ENCODE peak calls at places on chromosome 19, in seven cellular contexts. A is gastrocnemius medialis, Y is uterus, C is tibial nerve, Q is A549, B is heart left ventricle, E is suprapubic skin. J is an unnamed sample.

GRCh38 chr19:6056801-6057650 is 53.3 kb downstream of the RFX2 start:
- DNase-seq in Q (peak), B (peak), Y (peak), E (peak), C (peak), A (peak), J (peak)

GRCh38 chr19:6109947-6110346 is 353 bp downstream of the RFX2 start:
- DNase-seq in A (no peak), B (no peak), Y (peak), C (no peak), Q (no peak), E (peak), J (no peak)

GRCh38 chr19:23415561-23416191 is 20.4 kb upstream of the ZNF91 start:
- DNase-seq in B (peak), Q (no peak), E (no peak), Y (no peak), C (no peak), A (no peak), J (peak)

GRCh38 chr19:3725640-3726310 is 17.6 kb downstream of the TJP3 start:
- DNase-seq in Q (no peak), Y (no peak), B (no peak), E (peak), C (no peak), A (no peak), J (peak)

GRCh38 chr19:19096641-19097627 is 33.1 kb downstream of the SLC25A42 start:
- DNase-seq in Q (no peak), A (no peak), B (no peak), C (no peak), E (no peak), Y (no peak), J (no peak)

GRCh38 chr19:17073869-17074627 is 1.2 kb downstream of the HAUS8 start:
- DNase-seq in A (no peak), B (no peak), C (no peak), Q (no peak), Y (no peak), E (no peak), J (no peak)

GRCh38 chr19:1767464-1767933 is 14.2 kb downstream of the ONECUT3 start:
- DNase-seq in B (no peak), A (no peak), E (no peak), C (peak), Q (peak), Y (no peak), J (peak)

GRCh38 chr19:17998827-17999150 is 9.2 kb upstream of the ARRDC2 start:
- DNase-seq in Q (no peak), B (no peak), A (no peak), E (no peak), C (no peak), Y (no peak), J (no peak)

GRCh38 chr19:6047741-6048231 is 62.5 kb downstream of the RFX2 start:
- DNase-seq in Q (no peak), E (peak), Y (no peak), B (no peak), A (no peak), C (no peak), J (peak)

GRCh38 chr19:19211499-19212432 is at the start of gene NCAN:
- DNase-seq in B (no peak), C (no peak), E (no peak), A (no peak), Y (no peak), Q (no peak), J (no peak)

GRCh38 chr19:22426901-22427300 is 4.8 kb upstream of the ZNF98 start:
- DNase-seq in Y (no peak), E (no peak), Q (no peak), B (no peak), C (no peak), A (no peak), J (peak)

GRCh38 chr19:3513198-3514140 is 7.4 kb downstream of the FZR1 start:
- DNase-seq in Q (no peak), B (peak), A (no peak), Y (no peak), E (peak), C (no peak), J (peak)

DNA sequence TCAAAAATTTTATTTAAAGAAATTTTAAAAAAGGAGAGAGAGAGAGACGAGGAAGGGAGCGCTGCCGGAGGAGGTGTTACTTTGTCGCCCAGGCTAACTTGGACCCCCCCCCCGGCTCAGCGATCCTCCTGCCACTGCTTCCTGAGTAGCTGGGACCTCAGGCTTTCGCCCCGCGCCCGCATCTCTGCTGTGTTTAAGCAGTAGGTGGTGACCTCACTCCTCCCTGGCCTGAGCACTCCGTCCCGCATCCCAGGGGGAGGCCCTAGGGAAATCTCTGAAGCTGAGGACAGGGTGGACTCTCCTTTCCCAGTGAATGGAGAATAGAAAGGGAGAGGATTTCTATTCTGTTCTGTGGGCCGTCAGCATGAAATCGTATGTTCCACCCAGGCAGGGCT is 481 bp upstream of the ZNF845 start:
- DNase-seq in Y (peak), Q (peak), B (peak), A (peak), C (peak), E (peak), J (peak)
- H3K27ac ChIP-seq in Y (peak), Q (peak), B (peak), A (peak), C (no peak), E (peak), J (no peak)

DNA sequence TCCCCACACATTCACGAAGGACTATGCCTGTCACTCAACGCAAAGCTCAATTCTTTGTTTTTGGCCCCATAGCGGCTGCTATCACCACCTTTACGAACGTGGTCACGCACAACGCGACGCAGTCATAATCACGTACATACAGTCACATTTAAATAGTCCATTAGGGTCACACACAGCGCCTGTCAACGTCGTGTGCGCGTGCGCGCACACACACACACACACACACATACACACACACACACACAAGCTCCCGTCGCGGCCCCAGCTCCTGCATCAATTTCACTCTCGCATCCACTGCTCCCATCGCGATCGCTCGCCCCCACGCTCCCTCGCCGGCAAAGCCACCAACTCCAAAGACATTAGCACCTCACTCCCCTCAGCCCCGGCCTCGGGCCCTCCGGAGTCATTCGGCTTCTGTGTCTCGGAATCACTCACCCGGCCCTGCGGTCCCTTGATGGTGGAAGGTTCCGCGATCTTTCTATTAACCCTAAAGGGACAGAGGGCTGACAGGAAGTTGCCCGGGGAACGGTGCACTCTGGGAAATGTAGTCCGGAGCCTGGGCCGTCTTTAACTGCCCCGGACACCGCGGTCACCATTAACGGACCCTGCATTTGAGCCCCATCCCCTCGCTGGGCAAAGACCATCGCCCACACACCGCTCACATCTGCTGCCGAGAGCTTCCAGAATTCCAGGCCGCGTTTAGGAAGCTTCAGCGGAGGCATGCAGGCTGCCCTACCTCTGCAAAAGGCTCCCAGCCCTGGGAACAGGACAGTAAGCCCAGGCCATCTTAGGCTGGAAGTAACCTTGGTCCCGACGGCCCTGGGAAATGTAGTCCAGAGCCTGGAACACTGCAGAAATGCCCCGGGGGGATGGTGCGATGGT is at the start of gene ZNF790:
- DNase-seq in Q (peak), E (peak), A (peak), C (peak), Y (peak), B (peak), J (peak)
- TF ChIP-seq POLR2A in Q (peak), E (no peak), A (no peak), C (no peak), Y (no peak), B (no peak), J (no peak)

GRCh38 chr19:42657551-42657950 is 62.8 kb upstream of the CEACAM8 start:
- DNase-seq in C (no peak), A (no peak), E (no peak), Y (no peak), B (no peak), Q (no peak), J (no peak)
- H3K27ac ChIP-seq in C (no peak), A (no peak), E (no peak), Y (no peak), B (no peak), Q (no peak), J (no peak)

GRCh38 chr19:35125746-35126623 is 8.9 kb downstream of the LGI4 start:
- DNase-seq in Q (no peak), E (no peak), Y (no peak), B (no peak), A (no peak), C (no peak), J (no peak)

GRCh38 chr19:35125270-35125717 is 9.6 kb downstream of the LGI4 start:
- DNase-seq in Y (no peak), B (no peak), C (no peak), A (no peak), Q (no peak), E (no peak), J (no peak)

GRCh38 chr19:35122687-35123551 is 7.3 kb downstream of the FXYD3 start:
- DNase-seq in Q (no peak), B (no peak), A (no peak), Y (no peak), E (no peak), C (no peak), J (no peak)

GRCh38 chr19:35123573-35123972 is 8.0 kb downstream of the FXYD3 start:
- DNase-seq in A (peak), B (peak), Y (peak), Q (no peak), E (no peak), C (peak), J (no peak)

DNA sequence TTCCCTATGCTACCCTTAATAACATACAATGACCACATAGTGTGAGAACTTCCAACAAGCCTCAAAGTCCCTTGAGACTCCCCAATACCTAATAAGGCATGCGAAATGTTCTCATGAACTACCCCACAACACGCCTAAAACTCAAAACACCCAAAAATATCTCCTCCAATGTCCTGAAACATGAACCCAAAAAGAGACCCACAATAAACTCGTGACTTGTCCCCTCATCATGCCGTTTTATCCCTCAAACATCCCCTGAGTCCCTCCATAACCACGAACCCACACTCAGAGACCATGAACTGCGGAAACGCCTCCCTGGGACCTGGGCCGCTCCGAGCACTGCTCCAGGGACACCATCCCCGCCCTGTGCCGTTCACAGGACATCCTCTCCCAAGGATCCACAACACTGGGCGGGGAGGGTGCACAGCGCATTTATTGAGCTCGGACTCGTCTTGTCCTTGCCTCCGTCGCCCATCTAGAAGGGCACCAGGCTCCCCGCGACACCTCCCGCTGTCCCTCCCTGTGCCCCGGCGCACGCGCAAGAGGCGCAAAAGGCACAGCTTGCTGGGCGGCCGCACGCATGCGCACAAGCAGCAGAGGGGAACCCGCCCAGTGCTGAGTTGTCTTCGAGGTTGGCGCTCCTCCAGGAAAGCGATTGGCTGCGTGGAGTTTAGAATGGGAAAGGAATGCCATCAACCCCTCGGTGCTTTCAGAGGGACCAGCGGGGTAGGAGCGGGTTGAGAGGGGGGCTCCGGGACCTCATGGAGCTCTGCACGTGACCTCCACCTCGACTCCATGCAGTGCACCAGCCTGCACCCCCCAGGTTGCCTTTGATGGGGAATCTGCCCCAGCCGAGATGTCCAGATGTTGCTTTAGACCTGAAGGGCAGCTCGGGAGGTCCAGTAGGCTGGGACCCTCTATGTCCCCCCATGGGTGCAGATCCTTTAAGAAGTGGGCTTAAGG is 8.8 kb downstream of the FXYD3 start:
- DNase-seq in B (peak), A (peak), Y (peak), Q (peak), C (peak), E (peak), J (peak)
- TF ChIP-seq POLR2A in B (peak), A (peak), Y (peak), Q (peak), C (peak), E (no peak), J (no peak)

GRCh38 chr19:58516246-58516836 is 3.3 kb downstream of the ZBTB45 start:
- DNase-seq in C (no peak), B (no peak), Q (no peak), E (no peak), A (no peak), Y (no peak), J (no peak)
- H3K27ac ChIP-seq in C (no peak), B (no peak), Q (no peak), E (no peak), A (no peak), Y (no peak), J (no peak)

GRCh38 chr19:54206030-54206830 is 5.6 kb downstream of the RPS9 start:
- DNase-seq in A (no peak), Y (no peak), E (no peak), B (no peak), Q (no peak), C (no peak), J (no peak)
- TF ChIP-seq POLR2A in A (no peak), Y (no peak), E (no peak), B (no peak), Q (no peak), C (no peak), J (no peak)

DNA sequence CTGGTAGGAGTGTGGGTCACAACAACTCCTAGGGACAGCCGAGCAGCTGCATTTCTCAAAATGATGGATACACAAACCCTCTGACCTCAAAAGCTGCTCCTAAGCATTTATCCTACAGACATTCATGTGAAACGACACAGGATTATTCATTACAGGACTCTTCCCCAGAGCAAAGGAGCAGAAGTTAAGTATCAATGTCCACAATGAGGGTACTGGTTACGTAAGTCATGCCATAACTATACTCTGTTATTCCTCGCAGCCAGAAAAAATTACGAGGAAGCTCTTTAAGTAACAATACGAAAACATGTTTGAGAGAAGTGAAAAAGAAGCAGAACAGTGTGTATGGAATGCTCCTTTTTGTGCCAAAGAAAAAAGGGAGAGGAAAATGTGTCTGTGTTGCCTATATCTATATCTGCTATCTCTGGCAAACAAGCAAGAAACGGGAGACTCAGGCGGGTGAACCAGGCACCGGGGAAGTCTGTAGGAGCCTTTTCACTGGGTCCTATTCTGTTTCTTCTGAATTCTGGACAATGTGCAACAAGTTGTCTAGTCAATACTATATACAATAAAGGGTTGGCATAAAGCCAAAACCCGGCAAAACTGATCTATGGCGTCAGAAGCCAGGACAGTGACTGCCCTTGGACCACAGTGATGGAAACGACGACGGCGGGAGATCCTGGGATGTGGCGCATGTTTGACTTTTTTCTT is 1.3 kb downstream of the ISOC2 start:
- DNase-seq in Y (no peak), Q (no peak), B (no peak), E (no peak), A (no peak), C (no peak), J (no peak)
- H3K27ac ChIP-seq in Y (peak), Q (no peak), B (peak), E (no peak), A (peak), C (peak), J (no peak)

GRCh38 chr19:40348125-40348913 is at the start of the genes C19orf47 and PLD3:
- DNase-seq in A (peak), C (peak), Q (peak), Y (peak), E (peak), B (peak), J (peak)
- TF ChIP-seq POLR2A in A (peak), C (peak), Q (peak), Y (peak), E (peak), B (no peak), J (peak)

GRCh38 chr19:37813340-37813739 is 34.0 kb upstream of the ZNF573 start:
- DNase-seq in B (no peak), Q (no peak), C (no peak), E (no peak), A (no peak), Y (no peak), J (no peak)
- H3K27ac ChIP-seq in B (no peak), Q (no peak), C (no peak), E (no peak), A (no peak), Y (no peak), J (no peak)

J was measured in thyroid gland.